ENCODE peak calls at places on chromosomes 7 and 10, in six cellular contexts. F is NCI-H460, G is glutamatergic neuron, M is GM10248, I is GM20000, X is Right ventricle myocardium superior. O is an unnamed sample.

GRCh38 chr7:85172530-85172941 is 14.3 kb downstream of the SEMA3D start:
- DNase-seq in X (no peak), G (no peak), I (no peak), F (no peak), M (no peak), O (no peak)

GRCh38 chr7:77537136-77537594 is at the start of gene PTPN12:
- DNase-seq in G (no peak), M (no peak), X (no peak), F (no peak), I (no peak), O (no peak)

GRCh38 chr10:17655567-17656146 is 11.7 kb downstream of the STAM start:
- DNase-seq in X (no peak), M (peak; percentile 56), G (no peak), F (no peak), I (peak; percentile 46), O (peak; percentile 56)

GRCh38 chr7:44212581-44213184 is 11.9 kb downstream of the YKT6 start:
- DNase-seq in X (peak; percentile 17), G (no peak), M (no peak), I (no peak), F (no peak), O (no peak)

GRCh38 chr10:21095494-21096055 is 198.5 kb upstream of the NEBL start:
- DNase-seq in G (no peak), M (no peak), I (no peak), X (no peak), F (no peak), O (no peak)

GRCh38 chr7:108247646-108248045 is 117.5 kb upstream of the LAMB4 start:
- DNase-seq in F (no peak), I (no peak), X (no peak), G (no peak), M (no peak), O (no peak)

GRCh38 chr10:116715839-116716377 is 26.5 kb downstream of the HSPA12A start:
- DNase-seq in X (no peak), M (no peak), F (no peak), G (no peak), I (no peak), O (no peak)

GRCh38 chr10:76306859-76307258 is 875.4 kb downstream of the LRMDA start:
- DNase-seq in G (no peak), I (no peak), M (no peak), X (no peak), F (no peak), O (no peak)

GRCh38 chr10:28429573-28430216 is 103.2 kb upstream of the WAC start:
- DNase-seq in I (no peak), M (no peak), X (no peak), F (peak; percentile 16), G (no peak), O (no peak)

GRCh38 chr7:100799037-100799896 is 28.1 kb downstream of the EPHB4 start:
- DNase-seq in F (peak; percentile 71), I (peak; percentile 70), G (peak; percentile 60), M (peak; percentile 72), X (peak; percentile 74), O (peak; percentile 70)

GRCh38 chr7:95536656-95537311 is 51.0 kb downstream of the ASB4 start:
- DNase-seq in I (no peak), G (no peak), F (no peak), X (no peak), M (no peak), O (no peak)

GRCh38 chr10:50607526-50607925 is 16.2 kb downstream of the SGMS1 start:
- DNase-seq in G (no peak), X (no peak), I (no peak), F (no peak), M (no peak), O (no peak)

GRCh38 chr7:114293289-114294012 is 121.2 kb upstream of the FOXP2 start:
- DNase-seq in F (no peak), M (no peak), I (no peak), G (no peak), X (no peak), O (no peak)

GRCh38 chr7:155885162-155886160 is 73.2 kb upstream of the SHH start:
- DNase-seq in F (no peak), M (no peak), I (no peak), G (no peak), X (peak; percentile 54), O (no peak)

GRCh38 chr10:90958781-90959180 is 37.9 kb upstream of the ANKRD1 start:
- DNase-seq in F (no peak), X (no peak), I (no peak), M (no peak), G (no peak), O (no peak)

GRCh38 chr7:117716707-117717294 is 156.4 kb downstream of the CTTNBP2 start:
- DNase-seq in G (no peak), M (no peak), F (no peak), I (no peak), X (no peak), O (no peak)

GRCh38 chr10:11411926-11412545 is 199.4 kb downstream of the USP6NL start:
- DNase-seq in X (no peak), M (no peak), G (no peak), F (no peak), I (no peak), O (no peak)